ENCODE peak calls at places on chromosomes 2 and 18, in four cellular contexts. Q is GM12878, Y is HepG2, O is A549. G is an unnamed sample.

GRCh38 chr2:105646423-105647076 is 98.2 kb upstream of the NCK2 start:
- DNase-seq in Q (no peak), O (no peak), Y (no peak), G (no peak)

GRCh38 chr2:240517342-240517741 is 40.4 kb downstream of the ANKMY1 start:
- DNase-seq in Y (no peak), Q (no peak), O (no peak), G (no peak)

GRCh38 chr2:223635080-223635479 is 32.9 kb upstream of the SCG2 start:
- DNase-seq in O (no peak), Y (no peak), Q (no peak), G (no peak)

GRCh38 chr2:212686285-212686895 is 147.8 kb upstream of the ERBB4 start:
- DNase-seq in Y (peak; percentile 49), Q (peak; percentile 60), O (peak; percentile 7), G (peak; percentile 53)

GRCh38 chr18:49682301-49683190 is 120.7 kb downstream of the LIPG start:
- DNase-seq in O (no peak), Q (no peak), Y (no peak), G (peak; percentile 48)

GRCh38 chr18:29003194-29003593 is 826.3 kb upstream of the CDH2 start:
- DNase-seq in Y (no peak), Q (no peak), O (no peak), G (no peak)

GRCh38 chr2:69798909-69799526 is 30.4 kb upstream of the GMCL1 start:
- DNase-seq in Q (no peak), Y (no peak), O (no peak), G (no peak)

GRCh38 chr2:116769515-116769914 is 1045.0 kb upstream of the DDX18 start:
- DNase-seq in O (no peak), Q (no peak), Y (no peak), G (no peak)

GRCh38 chr2:155368934-155369333 is 670.4 kb downstream of the KCNJ3 start:
- DNase-seq in Y (peak; percentile 12), O (no peak), Q (no peak), G (no peak)

GRCh38 chr2:14219306-14219705 is 413.2 kb upstream of the LRATD1 start:
- DNase-seq in Y (no peak), O (no peak), Q (no peak), G (no peak)

GRCh38 chr18:12420831-12421421 is 13.2 kb downstream of the PRELID3A start:
- DNase-seq in O (no peak), Y (peak; percentile 66), Q (no peak), G (peak; percentile 87)

GRCh38 chr2:238243496-238244076 is 3.7 kb upstream of the HES6 start:
- DNase-seq in O (no peak), Q (no peak), Y (no peak), G (no peak)

GRCh38 chr2:133458280-133458679 is 110.0 kb downstream of the NCKAP5 start:
- DNase-seq in Q (no peak), Y (no peak), O (no peak), G (no peak)

GRCh38 chr2:62197609-62198236 is 1.8 kb downstream of the B3GNT2 start:
- DNase-seq in Q (no peak), O (peak; percentile 41), Y (no peak), G (peak; percentile 68)

GRCh38 chr2:54895735-54896134 is 154.5 kb downstream of the RTN4 start:
- DNase-seq in Q (no peak), Y (no peak), O (no peak), G (no peak)

GRCh38 chr2:219274392-219274921 is 4.7 kb upstream of the DNAJB2 start:
- DNase-seq in O (peak; percentile 90), Q (no peak), Y (peak; percentile 74), G (no peak)

GRCh38 chr2:219271021-219271420 is 8.1 kb upstream of the DNAJB2 start:
- DNase-seq in O (no peak), Q (no peak), Y (no peak), G (no peak)

GRCh38 chr2:219273887-219274391 is 5.2 kb upstream of the DNAJB2 start:
- DNase-seq in O (peak; percentile 89), Q (no peak), Y (no peak), G (no peak)

GRCh38 chr2:219272995-219273394 is 6.2 kb upstream of the DNAJB2 start:
- DNase-seq in O (no peak), Q (no peak), Y (no peak), G (no peak)

DNA sequence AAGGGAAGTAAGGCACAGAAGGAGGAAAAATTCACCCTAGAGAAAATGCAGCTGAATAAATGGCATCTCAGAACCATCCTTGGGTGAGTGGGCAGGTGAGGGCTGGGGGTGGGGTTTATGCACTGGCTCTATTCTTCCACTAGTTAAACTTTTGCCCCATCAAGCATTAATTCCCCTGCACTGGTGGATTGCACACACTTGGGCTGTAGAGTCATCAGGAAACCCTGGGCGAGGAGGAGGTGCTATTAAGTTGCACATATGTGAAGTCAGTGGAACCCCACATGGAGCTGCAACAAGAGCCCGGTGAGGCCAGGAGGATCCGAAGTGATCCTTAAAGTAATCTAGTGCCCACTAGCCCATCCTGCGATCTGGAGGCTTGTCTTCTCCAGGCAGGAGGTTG is 6.8 kb upstream of the DNAJB2 start:
- DNase-seq in Y (no peak), O (no peak), Q (no peak), G (no peak)
- TF ChIP-seq PBX3 in Y (no peak), O (no peak), Q (no peak), G (no peak)

DNA sequence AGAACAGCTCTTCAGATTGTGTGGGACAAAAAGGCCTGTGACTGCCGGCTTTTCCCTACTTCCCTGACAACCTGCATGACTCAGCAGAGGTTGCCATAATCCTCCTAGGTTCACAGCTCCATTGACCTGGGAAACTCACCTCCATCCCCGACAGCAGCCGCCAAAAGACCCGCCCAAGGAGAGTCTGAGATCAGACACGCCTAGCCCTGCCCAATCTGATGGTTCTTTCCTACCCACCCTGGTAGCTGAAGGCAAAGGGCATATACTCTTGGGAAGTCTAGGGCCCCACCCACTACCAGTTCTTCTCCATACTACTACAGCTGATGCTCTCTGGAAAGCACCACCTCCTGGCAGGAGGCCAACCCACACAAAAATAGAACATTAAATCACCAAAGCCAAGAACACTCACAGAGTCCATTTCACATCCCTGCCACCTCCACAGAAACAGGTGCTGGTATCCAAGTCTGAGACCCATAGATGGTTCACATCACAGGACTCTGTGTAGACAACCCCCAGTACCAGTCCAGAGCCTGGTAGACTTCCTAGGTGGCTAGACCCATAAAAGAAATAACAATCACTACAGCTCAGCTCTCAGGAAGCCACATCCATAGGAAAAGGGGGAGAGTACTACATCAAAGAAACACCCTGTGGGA is 140.6 kb downstream of the NETO1 start:
- DNase-seq in O (no peak), Q (no peak), Y (no peak), G (no peak)
- TF ChIP-seq PBX3 in O (no peak), Q (no peak), Y (no peak), G (no peak)

GRCh38 chr2:118971245-118972122 is 29.5 kb downstream of the MARCO start:
- DNase-seq in O (no peak), Q (no peak), Y (no peak), G (no peak)
- TF ChIP-seq PBX3 in O (no peak), Q (no peak), Y (no peak), G (no peak)

GRCh38 chr2:42359304-42359749 is 1.7 kb downstream of the COX7A2L start:
- DNase-seq in Q (no peak), Y (no peak), O (no peak), G (no peak)
- TF ChIP-seq PBX3 in Q (no peak), Y (no peak), O (no peak), G (no peak)

GRCh38 chr2:127083819-127084503 is 23.0 kb downstream of the BIN1 start:
- DNase-seq in Y (no peak), Q (no peak), O (no peak), G (no peak)

GRCh38 chr2:127084611-127085031 is 22.3 kb downstream of the BIN1 start:
- DNase-seq in Y (no peak), Q (no peak), O (no peak), G (no peak)

GRCh38 chr2:127080941-127081769 is 25.8 kb downstream of the BIN1 start:
- DNase-seq in Q (no peak), Y (no peak), O (no peak), G (no peak)

GRCh38 chr2:127081826-127082633 is 24.9 kb downstream of the BIN1 start:
- DNase-seq in Y (no peak), O (no peak), Q (no peak), G (no peak)

DNA sequence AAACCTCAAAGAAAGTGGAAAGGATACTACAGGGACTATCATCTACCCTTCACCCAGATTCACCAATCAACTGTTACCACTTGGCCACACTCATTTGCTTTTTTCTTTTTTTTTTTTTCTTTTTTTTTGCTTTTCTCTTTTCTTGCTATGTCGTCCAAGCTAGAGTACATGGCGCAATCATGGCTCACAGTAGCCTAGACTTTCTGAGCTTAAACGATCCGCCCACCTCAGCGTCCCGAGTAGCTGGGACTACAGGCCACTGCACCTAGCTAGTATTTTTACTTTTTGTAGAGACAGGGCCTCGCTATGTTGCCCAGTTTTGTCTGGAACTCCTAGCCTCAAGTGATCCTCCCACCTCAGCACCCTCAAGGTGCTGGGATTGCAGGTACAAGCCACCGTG is 24.0 kb downstream of the BIN1 start:
- DNase-seq in Q (no peak), O (no peak), Y (no peak), G (no peak)
- TF ChIP-seq PBX3 in Q (no peak), O (no peak), Y (no peak), G (no peak)

DNA sequence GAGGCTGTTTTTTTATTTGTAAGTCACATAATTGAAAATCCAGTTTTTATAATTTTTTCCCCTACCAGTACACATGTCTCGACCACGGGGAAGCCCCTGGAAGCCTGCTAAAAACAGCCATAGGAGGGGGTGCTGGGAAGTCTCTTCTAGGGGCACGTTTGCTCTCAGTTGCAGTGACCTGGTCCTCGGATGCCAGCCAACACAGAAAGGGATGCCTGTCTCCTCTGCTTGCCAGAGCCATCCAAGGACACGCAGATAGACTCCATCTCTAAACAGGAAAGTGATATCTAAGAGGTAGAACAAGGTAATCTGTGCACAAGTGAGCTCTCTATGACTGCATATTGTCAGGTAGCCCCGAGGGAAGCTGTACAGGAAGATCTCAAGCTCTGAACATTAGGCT is 255.8 kb downstream of the SETBP1 start:
- DNase-seq in Y (no peak), Q (no peak), O (no peak), G (no peak)
- TF ChIP-seq PBX3 in Y (no peak), Q (no peak), O (no peak), G (no peak)

GRCh38 chr2:71595549-71595948 is 142.2 kb downstream of the DYSF start:
- DNase-seq in Q (no peak), O (no peak), Y (no peak), G (no peak)
- TF ChIP-seq PBX3 in Q (no peak), O (no peak), Y (no peak), G (no peak)